ENCODE peak calls at places on chromosomes 3 and 15, in five cellular contexts. L is heart left ventricle, F is foreskin fibroblast, X is astrocyte of the spinal cord, O is H1. V is an unnamed sample.

GRCh38 chr3:71148455-71149060 is 435.0 kb downstream of the FOXP1 start:
- DNase-seq in O (no peak), L (no peak), F (no peak), X (no peak), V (no peak)

GRCh38 chr15:66702770-66703539 is 919 bp downstream of the SMAD6 start:
- DNase-seq in X (no peak), L (peak), O (no peak), F (peak), V (no peak)

GRCh38 chr3:72338942-72339749 is 509.1 kb downstream of the SHQ1 start:
- DNase-seq in F (peak), L (peak), O (no peak), X (peak), V (peak)

GRCh38 chr3:196049567-196050122 is 32.2 kb downstream of the TFRC start:
- DNase-seq in O (no peak), X (no peak), L (no peak), F (no peak), V (no peak)

GRCh38 chr15:81270781-81271491 is 53.0 kb downstream of the STARD5 start:
- DNase-seq in F (peak), O (no peak), X (no peak), L (no peak), V (no peak)

GRCh38 chr3:14274999-14275961 is 96.7 kb downstream of the LSM3 start:
- DNase-seq in O (no peak), X (no peak), L (no peak), F (no peak), V (no peak)

GRCh38 chr3:40516201-40516600 is 8.6 kb upstream of the ZNF621 start:
- DNase-seq in L (no peak), O (no peak), X (peak), F (no peak), V (no peak)

GRCh38 chr3:27360113-27361078 is 8.8 kb downstream of the NEK10 start:
- DNase-seq in L (no peak), F (peak), X (peak), O (no peak), V (no peak)

GRCh38 chr3:107662109-107662477 is 139.3 kb downstream of the BBX start:
- DNase-seq in L (peak), O (no peak), F (peak), X (peak), V (no peak)

GRCh38 chr3:77328631-77329030 is 288.7 kb downstream of the ROBO2 start:
- DNase-seq in X (no peak), F (peak), L (no peak), O (no peak), V (peak)

GRCh38 chr3:33786565-33787327 is 11.7 kb upstream of the PDCD6IP start:
- DNase-seq in L (no peak), O (no peak), F (no peak), X (no peak), V (no peak)

GRCh38 chr3:63936929-63937328 is 24.7 kb upstream of the SCAANT1 start:
- DNase-seq in F (no peak), O (no peak), X (no peak), L (no peak), V (no peak)

GRCh38 chr15:40949756-40950207 is 3.5 kb upstream of the CHAC1 start:
- DNase-seq in F (no peak), X (no peak), L (no peak), O (no peak), V (no peak)

GRCh38 chr3:197558000-197558399 is 2.2 kb upstream of the BDH1 start:
- DNase-seq in F (no peak), X (no peak), L (no peak), O (no peak), V (no peak)

GRCh38 chr15:80211976-80212375 is 40.0 kb downstream of the CTXND1 start:
- DNase-seq in O (no peak), X (no peak), F (no peak), L (no peak), V (no peak)

GRCh38 chr15:52287114-52287513 is 8.5 kb downstream of the MYO5C start:
- DNase-seq in L (no peak), F (no peak), X (no peak), O (no peak), V (no peak)

GRCh38 chr15:89657691-89658200 is 2.5 kb upstream of the KIF7 start:
- DNase-seq in O (no peak), X (no peak), L (no peak), F (peak), V (no peak)

GRCh38 chr15:96324192-96324895 is 6.2 kb upstream of the NR2F2 start:
- DNase-seq in X (peak), O (no peak), L (no peak), F (peak), V (no peak)

GRCh38 chr15:50058231-50058630 is 60.8 kb downstream of the ATP8B4 start:
- DNase-seq in X (peak), L (no peak), F (peak), O (no peak), V (no peak)

GRCh38 chr3:69510481-69511031 is 124.7 kb upstream of the FRMD4B start:
- DNase-seq in X (no peak), F (no peak), O (no peak), L (no peak), V (no peak)

GRCh38 chr3:33278106-33278672 is 947 bp downstream of the FBXL2 start:
- DNase-seq in L (no peak), X (peak), O (no peak), F (peak), V (no peak)

GRCh38 chr15:101390060-101390459 is 95.0 kb upstream of the SNRPA1 start:
- DNase-seq in X (no peak), O (no peak), F (no peak), L (no peak), V (no peak)

GRCh38 chr15:57334257-57334656 is 42.0 kb upstream of the CGNL1 start:
- DNase-seq in O (no peak), L (no peak), F (peak), X (peak), V (no peak)

GRCh38 chr3:14120111-14120920 is 4.4 kb downstream of the CHCHD4 start:
- DNase-seq in F (no peak), X (no peak), O (no peak), L (no peak), V (no peak)

GRCh38 chr15:78388865-78389264 is 48.7 kb downstream of the CRABP1 start:
- DNase-seq in X (no peak), L (no peak), F (no peak), O (no peak), V (no peak)

GRCh38 chr15:49045691-49046112 is 544 bp downstream of the SECISBP2L start:
- DNase-seq in X (peak), F (peak), O (no peak), L (no peak), V (no peak)

GRCh38 chr15:50183112-50183794 is 1.3 kb downstream of the SLC27A2 start:
- DNase-seq in O (no peak), F (no peak), X (no peak), L (no peak), V (no peak)

GRCh38 chr3:39911465-39912309 is 102.3 kb downstream of the MYRIP start:
- DNase-seq in O (no peak), F (peak), X (peak), L (no peak), V (no peak)

GRCh38 chr3:124993462-124993861 is 58.9 kb upstream of the MUC13 start:
- DNase-seq in X (no peak), O (no peak), L (peak), F (peak), V (peak)

GRCh38 chr3:47747558-47747957 is 34.1 kb downstream of the SMARCC1 start:
- DNase-seq in O (no peak), F (no peak), X (no peak), L (no peak), V (no peak)

GRCh38 chr3:14434541-14435151 is 32.2 kb downstream of the SLC6A6 start:
- DNase-seq in O (no peak), X (no peak), L (peak), F (no peak), V (no peak)

GRCh38 chr3:100089802-100090668 is 24.3 kb downstream of the FILIP1L start:
- DNase-seq in L (peak), X (peak), O (peak), F (peak), V (no peak)

GRCh38 chr3:81005992-81006391 is 755.5 kb downstream of the GBE1 start:
- DNase-seq in F (no peak), O (no peak), X (no peak), L (no peak), V (no peak)

GRCh38 chr3:185420762-185421161 is 57.8 kb downstream of the MAP3K13 start:
- DNase-seq in L (no peak), X (peak), F (peak), O (no peak), V (no peak)

GRCh38 chr3:34183581-34184313 is 385.3 kb downstream of the PDCD6IP start:
- DNase-seq in X (no peak), L (no peak), O (no peak), F (no peak), V (no peak)

GRCh38 chr15:101429191-101429590 is 60.3 kb downstream of the PCSK6 start:
- DNase-seq in L (no peak), F (no peak), X (no peak), O (no peak), V (no peak)

GRCh38 chr3:129000742-129001100 is 383 bp upstream of the EFCC1 start:
- DNase-seq in X (no peak), L (no peak), O (no peak), F (no peak), V (no peak)
- H3K4me3 ChIP-seq in X (no peak), L (peak), O (peak), F (peak), V (no peak)

DNA sequence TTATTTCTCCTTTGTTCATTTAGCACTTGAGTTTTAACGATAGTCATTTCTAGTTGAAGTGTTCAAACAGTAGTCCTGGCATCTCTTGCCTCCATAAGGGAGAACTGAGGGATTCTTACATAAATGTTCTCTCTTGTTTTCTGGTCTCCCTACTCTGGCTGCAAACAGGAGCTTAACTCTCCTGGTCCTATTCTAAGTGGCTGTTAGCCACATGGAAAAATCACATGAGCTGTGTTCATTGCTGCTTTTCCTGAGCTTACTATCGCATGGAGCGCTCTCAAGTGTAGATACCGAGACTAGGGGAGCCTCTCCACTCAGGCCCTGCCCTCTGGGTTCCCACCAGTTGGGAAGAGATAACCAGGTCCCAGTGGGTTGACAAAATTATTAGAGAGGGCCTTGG is 403.1 kb upstream of the TPM1 start:
- DNase-seq in L (no peak), X (no peak), F (no peak), O (no peak), V (no peak)
- TF ChIP-seq CTCF in L (no peak), X (no peak), F (no peak), O (no peak), V (no peak)

DNA sequence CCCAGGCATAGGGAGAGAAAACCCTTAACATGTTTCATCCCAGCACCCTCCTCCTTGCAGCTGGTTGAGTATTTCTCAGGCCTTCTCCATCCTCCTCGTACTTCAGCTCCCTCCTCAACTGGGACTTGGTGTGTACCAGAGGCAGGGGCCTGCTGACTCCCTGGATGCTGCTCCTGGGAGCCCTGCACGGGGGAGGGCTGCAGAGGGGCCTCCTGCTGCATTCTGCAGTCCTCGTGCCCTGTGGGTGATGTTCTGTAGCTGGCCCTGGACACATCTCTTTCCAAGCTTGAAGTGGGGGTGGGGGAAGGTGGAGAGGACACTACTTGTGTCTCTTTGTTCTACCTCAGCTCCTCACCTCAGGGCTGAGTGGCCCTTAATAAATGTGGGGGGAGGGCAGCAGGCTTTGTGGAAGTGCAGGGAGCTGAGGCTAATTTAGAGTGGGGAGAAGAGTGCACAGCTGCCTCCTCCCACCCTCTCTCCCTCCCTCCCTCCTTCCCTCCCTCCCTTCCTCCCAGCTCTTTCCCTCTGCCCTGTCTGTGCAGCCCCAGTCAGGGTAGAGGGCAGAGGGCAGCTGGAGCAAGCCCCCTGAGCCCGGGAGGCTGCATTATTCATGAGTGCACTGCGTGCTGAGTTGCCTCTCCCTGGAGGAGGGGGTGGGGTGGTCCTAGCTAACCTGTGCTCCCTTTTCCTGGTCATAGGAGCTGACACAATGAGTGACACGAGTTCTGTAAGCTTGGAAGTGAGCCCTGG is 3.7 kb upstream of the GRM2 start:
- DNase-seq in X (no peak), L (peak), O (no peak), F (no peak), V (no peak)
- H3K4me3 ChIP-seq in X (no peak), L (no peak), O (no peak), F (no peak), V (no peak)

GRCh38 chr3:98565843-98566242 is 27.6 kb downstream of the CPOX start:
- DNase-seq in L (no peak), X (no peak), O (no peak), F (no peak), V (no peak)

GRCh38 chr3:98561727-98562521 is 30.1 kb downstream of the GPR15 start:
- DNase-seq in O (no peak), L (no peak), F (peak), X (peak), V (no peak)

GRCh38 chr3:98565237-98565643 is 28.2 kb downstream of the CPOX start:
- DNase-seq in F (peak), X (no peak), O (no peak), L (no peak), V (peak)

GRCh38 chr3:98563661-98564281 is 29.6 kb downstream of the CPOX start:
- DNase-seq in L (no peak), O (no peak), X (peak), F (peak), V (peak)

DNA sequence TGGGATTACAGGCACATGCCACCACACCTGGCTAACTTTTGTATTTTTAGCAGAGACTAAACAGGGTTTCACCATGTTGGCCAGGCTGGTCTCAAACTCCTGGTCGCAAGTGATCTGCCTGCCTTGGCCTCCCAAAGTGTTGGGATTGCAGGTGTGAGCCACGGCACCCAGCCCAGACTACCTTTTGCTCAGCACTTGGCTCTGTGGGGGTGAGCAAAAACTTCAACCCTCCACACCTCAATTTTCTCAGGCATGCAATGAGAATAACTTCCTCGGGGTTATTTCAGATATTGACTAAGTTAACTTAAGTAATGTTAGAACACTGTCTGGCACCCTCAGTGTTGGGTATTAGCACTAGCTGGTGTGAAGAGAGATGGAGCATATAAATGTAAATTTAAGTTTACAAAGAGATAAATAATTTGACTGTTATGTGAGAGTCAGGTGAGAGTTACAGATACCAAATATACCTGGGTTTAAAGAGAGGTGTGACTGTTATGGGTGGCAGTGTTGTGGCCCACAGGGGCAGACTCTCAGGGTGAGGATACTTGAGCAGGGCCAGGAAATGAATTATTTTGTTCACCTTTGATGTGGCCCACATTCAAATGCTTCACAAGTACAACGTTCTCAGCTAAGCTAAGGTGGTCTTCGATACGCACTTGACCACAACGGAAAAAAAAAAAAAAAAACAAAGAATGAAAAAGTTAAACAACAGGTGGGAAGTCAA is 29.0 kb downstream of the CPOX start:
- DNase-seq in X (no peak), L (no peak), F (no peak), O (no peak), V (no peak)
- TF ChIP-seq CTCF in X (no peak), L (no peak), F (no peak), O (no peak), V (no peak)

GRCh38 chr3:126970921-126971320 is 12.0 kb upstream of the PLXNA1 start:
- DNase-seq in L (no peak), O (no peak), X (no peak), F (no peak), V (no peak)
- H3K4me3 ChIP-seq in L (no peak), O (no peak), X (no peak), F (no peak), V (no peak)

GRCh38 chr3:155981669-155982068 is 111.2 kb downstream of the GMPS start:
- DNase-seq in F (no peak), L (no peak), O (no peak), X (no peak), V (no peak)

GRCh38 chr3:155979746-155980145 is 109.3 kb downstream of the GMPS start:
- DNase-seq in F (peak), X (peak), O (no peak), L (no peak), V (no peak)

GRCh38 chr3:155972885-155973584 is 102.6 kb downstream of the GMPS start:
- DNase-seq in F (no peak), O (no peak), X (no peak), L (no peak), V (no peak)

GRCh38 chr3:155983834-155984474 is 113.5 kb downstream of the GMPS start:
- DNase-seq in O (no peak), L (no peak), X (no peak), F (no peak), V (no peak)

DNA sequence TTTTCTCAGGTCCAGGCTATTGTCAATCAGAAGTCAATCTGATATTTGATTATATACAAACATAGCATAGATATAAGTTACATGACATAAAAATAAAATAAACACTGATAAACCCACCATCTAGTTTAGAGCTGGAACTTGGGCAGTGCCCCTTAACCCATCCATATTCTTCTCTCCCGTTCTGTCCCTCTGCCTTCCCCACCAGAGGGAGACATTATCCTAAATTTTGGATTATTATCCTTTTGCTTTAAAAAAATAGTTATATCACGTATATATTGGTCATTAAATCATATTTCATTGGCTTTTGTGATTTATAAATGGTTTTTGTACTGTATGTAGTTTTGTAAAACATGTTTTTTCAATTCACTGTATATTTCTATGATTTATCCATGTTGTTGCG is 107.9 kb downstream of the GMPS start:
- DNase-seq in O (no peak), X (no peak), F (no peak), L (no peak), V (no peak)
- TF ChIP-seq CTCF in O (peak), X (peak), F (peak), L (peak), V (peak)

GRCh38 chr15:47182818-47183217 is 534.5 kb upstream of the SEMA6D start:
- DNase-seq in L (no peak), F (no peak), X (no peak), O (no peak), V (no peak)
- H3K4me3 ChIP-seq in L (no peak), F (no peak), X (no peak), O (no peak), V (no peak)

GRCh38 chr3:160566499-160566898 is 1.1 kb upstream of the KPNA4 start:
- DNase-seq in F (no peak), L (no peak), O (no peak), X (no peak), V (no peak)

GRCh38 chr3:160564949-160565441 is 376 bp downstream of the KPNA4 start:
- DNase-seq in O (no peak), F (peak), L (peak), X (peak), V (no peak)

GRCh38 chr3:160564205-160564922 is 1.0 kb downstream of the KPNA4 start:
- DNase-seq in X (no peak), F (peak), O (no peak), L (no peak), V (no peak)

GRCh38 chr3:160567774-160568173 is 2.4 kb upstream of the KPNA4 start:
- DNase-seq in X (no peak), O (no peak), F (no peak), L (no peak), V (no peak)

GRCh38 chr3:160565442-160566403 is at the start of gene KPNA4:
- DNase-seq in F (peak), L (peak), X (peak), O (peak), V (peak)
- TF ChIP-seq CTCF in F (no peak), L (no peak), X (no peak), O (no peak), V (no peak)

DNA sequence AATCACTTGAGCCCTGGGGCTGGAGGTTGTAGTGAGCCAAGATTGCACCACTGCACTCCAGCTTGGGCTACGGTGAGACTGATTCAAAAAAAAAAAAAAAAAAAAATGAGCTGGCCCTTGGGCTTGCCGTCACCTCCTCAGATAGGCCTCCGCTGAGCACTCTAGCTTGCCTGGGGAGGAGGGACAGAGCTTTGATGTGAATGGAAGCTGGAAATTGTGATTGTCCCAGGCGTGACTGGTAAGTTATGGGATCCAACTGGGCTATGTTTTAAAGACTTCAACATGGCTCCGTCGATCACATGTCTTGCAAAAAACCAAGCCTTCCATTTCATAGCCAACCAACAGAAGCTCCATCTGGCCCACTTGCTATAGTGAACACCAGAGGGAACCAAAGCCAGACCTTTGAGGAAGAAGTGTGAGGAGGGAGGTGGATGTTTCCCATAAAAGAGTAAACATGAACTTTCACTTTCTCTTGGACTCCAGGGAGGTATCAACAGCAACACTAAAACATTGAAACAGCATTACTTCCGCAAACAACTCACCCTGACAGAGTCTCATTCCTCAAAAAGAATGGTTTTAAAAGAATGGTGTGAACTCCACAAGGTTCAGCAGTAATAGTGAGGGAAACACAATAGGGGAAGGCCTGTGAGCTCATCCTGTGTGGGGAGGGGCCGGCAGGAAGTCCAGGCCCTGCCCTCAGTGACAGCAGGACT is 59.3 kb upstream of the IL12A start:
- DNase-seq in X (peak), O (no peak), L (no peak), F (peak), V (no peak)
- H3K4me3 ChIP-seq in X (no peak), O (no peak), L (no peak), F (no peak), V (no peak)